ENCODE peak calls at places on chromosomes 3 and 15, in five cellular contexts. One of them, this sample, is unnamed.

GRCh38 chr15:41775651-41776050 is 1.4 kb downstream of the MAPKBP1 start:
- DNase-seq in fibroblast of lung: peak; percentile 43
- DNase-seq in left colon: no peak
- DNase-seq in GM23248: peak; percentile 26
- DNase-seq in brain microvascular endothelial cell: no peak
- DNase-seq in this sample: no peak

GRCh38 chr3:46276497-46277099 is 34.3 kb downstream of the CCR3 start:
- DNase-seq in fibroblast of lung: no peak
- DNase-seq in left colon: peak; percentile 76
- DNase-seq in GM23248: peak; percentile 9
- DNase-seq in brain microvascular endothelial cell: peak; percentile 3
- DNase-seq in this sample: peak; percentile 8

GRCh38 chr3:21893250-21893649 is 142.2 kb upstream of the ZNF385D start:
- DNase-seq in fibroblast of lung: peak; percentile 68
- DNase-seq in left colon: no peak
- DNase-seq in GM23248: peak; percentile 50
- DNase-seq in brain microvascular endothelial cell: peak; percentile 36
- DNase-seq in this sample: no peak

GRCh38 chr3:128278761-128279593 is 125.7 kb downstream of the EEFSEC start:
- DNase-seq in fibroblast of lung: peak; percentile 89
- DNase-seq in left colon: peak; percentile 47
- DNase-seq in GM23248: peak; percentile 84
- DNase-seq in brain microvascular endothelial cell: peak; percentile 43
- DNase-seq in this sample: no peak

GRCh38 chr15:74657846-74658245 is 38.0 kb downstream of the EDC3 start:
- DNase-seq in fibroblast of lung: peak; percentile 83
- DNase-seq in left colon: no peak
- DNase-seq in GM23248: peak; percentile 55
- DNase-seq in brain microvascular endothelial cell: peak; percentile 37
- DNase-seq in this sample: no peak

GRCh38 chr3:124248471-124249028 is 256.6 kb upstream of the ROPN1 start:
- DNase-seq in fibroblast of lung: peak; percentile 93
- DNase-seq in left colon: peak; percentile 82
- DNase-seq in GM23248: peak; percentile 91
- DNase-seq in brain microvascular endothelial cell: peak; percentile 80
- DNase-seq in this sample: peak; percentile 75

GRCh38 chr3:66747251-66747650 is 246.4 kb upstream of the LRIG1 start:
- DNase-seq in fibroblast of lung: no peak
- DNase-seq in left colon: no peak
- DNase-seq in GM23248: no peak
- DNase-seq in brain microvascular endothelial cell: no peak
- DNase-seq in this sample: no peak

GRCh38 chr3:15056676-15057404 is 8.3 kb downstream of the MRPS25 start:
- DNase-seq in fibroblast of lung: no peak
- DNase-seq in left colon: no peak
- DNase-seq in GM23248: no peak
- DNase-seq in brain microvascular endothelial cell: no peak
- DNase-seq in this sample: no peak

GRCh38 chr15:74200871-74201419 is 1.6 kb downstream of the STRA6 start:
- DNase-seq in fibroblast of lung: peak; percentile 54
- DNase-seq in left colon: no peak
- DNase-seq in GM23248: peak; percentile 36
- DNase-seq in brain microvascular endothelial cell: peak; percentile 29
- DNase-seq in this sample: no peak

GRCh38 chr3:171439996-171440395 is 20.2 kb downstream of the TNIK start:
- DNase-seq in fibroblast of lung: no peak
- DNase-seq in left colon: no peak
- DNase-seq in GM23248: peak; percentile 19
- DNase-seq in brain microvascular endothelial cell: no peak
- DNase-seq in this sample: no peak

GRCh38 chr3:49785565-49786356 is 581 bp downstream of the IP6K1 start:
- DNase-seq in fibroblast of lung: peak; percentile 46
- DNase-seq in left colon: peak; percentile 55
- DNase-seq in GM23248: peak; percentile 71
- DNase-seq in brain microvascular endothelial cell: no peak
- DNase-seq in this sample: no peak

GRCh38 chr3:183551930-183552329 is 3.6 kb downstream of the KLHL6 start:
- DNase-seq in fibroblast of lung: no peak
- DNase-seq in left colon: no peak
- DNase-seq in GM23248: no peak
- DNase-seq in brain microvascular endothelial cell: no peak
- DNase-seq in this sample: no peak

GRCh38 chr15:49060710-49061483 is 14.7 kb upstream of the SECISBP2L start:
- DNase-seq in fibroblast of lung: peak; percentile 71
- DNase-seq in left colon: no peak
- DNase-seq in GM23248: peak; percentile 37
- DNase-seq in brain microvascular endothelial cell: peak; percentile 43
- DNase-seq in this sample: no peak

GRCh38 chr3:32564195-32564594 is 6.5 kb downstream of the DYNC1LI1 start:
- DNase-seq in fibroblast of lung: no peak
- DNase-seq in left colon: no peak
- DNase-seq in GM23248: no peak
- DNase-seq in brain microvascular endothelial cell: no peak
- DNase-seq in this sample: no peak

GRCh38 chr3:42090973-42091731 is at the start of gene TRAK1:
- DNase-seq in fibroblast of lung: peak; percentile 90
- DNase-seq in left colon: no peak
- DNase-seq in GM23248: peak; percentile 95
- DNase-seq in brain microvascular endothelial cell: no peak
- DNase-seq in this sample: no peak

GRCh38 chr3:110933786-110934415 is 137.7 kb upstream of the NECTIN3 start:
- DNase-seq in fibroblast of lung: peak; percentile 44
- DNase-seq in left colon: no peak
- DNase-seq in GM23248: peak; percentile 48
- DNase-seq in brain microvascular endothelial cell: peak; percentile 65
- DNase-seq in this sample: no peak

GRCh38 chr3:24963762-24964625 is 464.1 kb upstream of the RARB start:
- DNase-seq in fibroblast of lung: peak; percentile 29
- DNase-seq in left colon: no peak
- DNase-seq in GM23248: peak; percentile 50
- DNase-seq in brain microvascular endothelial cell: peak; percentile 41
- DNase-seq in this sample: no peak

GRCh38 chr3:139319428-139320402 is 24.1 kb upstream of the MRPS22 start:
- DNase-seq in fibroblast of lung: no peak
- DNase-seq in left colon: no peak
- DNase-seq in GM23248: no peak
- DNase-seq in brain microvascular endothelial cell: no peak
- DNase-seq in this sample: no peak

GRCh38 chr3:42024578-42025387 is 62.9 kb upstream of the ULK4 start:
- DNase-seq in fibroblast of lung: no peak
- DNase-seq in left colon: no peak
- DNase-seq in GM23248: peak; percentile 32
- DNase-seq in brain microvascular endothelial cell: no peak
- DNase-seq in this sample: no peak

This sample was measured in RCC 7860.